ENCODE peak calls at places on chromosomes 6 and 20, in eight cellular contexts. Y is mesenteric fat pad, L is GM20000, W is A549, O is pons, S is nephron progenitor cell, U is kidney tubule cell, C is kidney glomerular epithelial cell. J is an unnamed sample.

GRCh38 chr6:156719720-156720563 is 57.2 kb upstream of the ARID1B start:
- DNase-seq in Y (peak), L (peak), W (peak), O (peak), S (peak), U (peak), C (peak), J (peak)

GRCh38 chr20:6806291-6806690 is 38.8 kb downstream of the BMP2 start:
- DNase-seq in Y (no peak), L (no peak), W (no peak), O (no peak), S (no peak), U (no peak), C (no peak), J (no peak)

GRCh38 chr6:95768539-95768938 is 191.2 kb downstream of the MANEA start:
- DNase-seq in Y (no peak), L (no peak), W (no peak), O (no peak), S (peak), U (no peak), C (no peak), J (no peak)

GRCh38 chr20:57335392-57335791 is 5.8 kb downstream of the SPO11 start:
- DNase-seq in Y (no peak), L (no peak), W (no peak), O (peak), S (no peak), U (no peak), C (peak), J (no peak)

GRCh38 chr6:41271901-41272395 is 14.5 kb downstream of the TREM1 start:
- DNase-seq in Y (peak), L (no peak), W (no peak), O (peak), S (no peak), U (no peak), C (no peak), J (peak)

GRCh38 chr20:62120990-62121775 is 1.1 kb upstream of the LSM14B start:
- DNase-seq in Y (no peak), L (no peak), W (peak), O (no peak), S (no peak), U (no peak), C (peak), J (no peak)

GRCh38 chr6:13947611-13948178 is 22.9 kb downstream of the RNF182 start:
- DNase-seq in Y (no peak), L (no peak), W (no peak), O (no peak), S (no peak), U (no peak), C (no peak), J (no peak)

GRCh38 chr6:146851837-146852236 is 253.1 kb downstream of the ADGB start:
- DNase-seq in Y (no peak), L (no peak), W (no peak), O (no peak), S (no peak), U (peak), C (peak), J (no peak)

GRCh38 chr6:34867484-34867883 is 20.4 kb downstream of the TAF11 start:
- DNase-seq in Y (no peak), L (no peak), W (no peak), O (no peak), S (no peak), U (no peak), C (no peak), J (no peak)

GRCh38 chr20:37330316-37330715 is 15.6 kb upstream of the SRC start:
- DNase-seq in Y (no peak), L (no peak), W (no peak), O (no peak), S (no peak), U (no peak), C (no peak), J (no peak)

GRCh38 chr6:70380771-70381435 is 32.4 kb upstream of the FAM135A start:
- DNase-seq in Y (no peak), L (no peak), W (no peak), O (no peak), S (no peak), U (no peak), C (no peak), J (no peak)

GRCh38 chr6:160378886-160379285 is 30.7 kb downstream of the SLC22A3 start:
- DNase-seq in Y (no peak), L (no peak), W (no peak), O (no peak), S (no peak), U (no peak), C (no peak), J (no peak)

GRCh38 chr20:36756482-36756881 is 10.6 kb upstream of the NDRG3 start:
- DNase-seq in Y (no peak), L (no peak), W (no peak), O (no peak), S (no peak), U (no peak), C (no peak), J (no peak)

GRCh38 chr20:4978050-4978918 is 23.0 kb downstream of the SLC23A2 start:
- DNase-seq in Y (no peak), L (no peak), W (no peak), O (no peak), S (no peak), U (no peak), C (no peak), J (no peak)

GRCh38 chr6:31614674-31615578 is at the start of gene AIF1:
- DNase-seq in Y (no peak), L (no peak), W (no peak), O (peak), S (no peak), U (no peak), C (no peak), J (peak)

GRCh38 chr6:17907467-17908229 is 79.8 kb downstream of the KIF13A start:
- DNase-seq in Y (no peak), L (no peak), W (peak), O (peak), S (no peak), U (peak), C (peak), J (peak)

GRCh38 chr6:3325210-3325609 is 66.5 kb downstream of the PSMG4 start:
- DNase-seq in Y (peak), L (no peak), W (no peak), O (no peak), S (no peak), U (peak), C (peak), J (no peak)

GRCh38 chr6:167152858-167153257 is 4.9 kb downstream of the GPR31 start:
- DNase-seq in Y (no peak), L (peak), W (no peak), O (no peak), S (no peak), U (no peak), C (no peak), J (no peak)

GRCh38 chr6:117487831-117488230 is 5.4 kb downstream of the DCBLD1 start:
- DNase-seq in Y (no peak), L (no peak), W (no peak), O (no peak), S (no peak), U (no peak), C (no peak), J (no peak)

GRCh38 chr6:23394699-23395098 is 731.3 kb upstream of the NRSN1 start:
- DNase-seq in Y (no peak), L (no peak), W (no peak), O (no peak), S (no peak), U (no peak), C (no peak), J (no peak)

GRCh38 chr20:41249371-41249770 is 68.2 kb downstream of the ZHX3 start:
- DNase-seq in Y (no peak), L (peak), W (no peak), O (peak), S (peak), U (peak), C (peak), J (no peak)

GRCh38 chr6:132643547-132643946 is 15.4 kb downstream of the TAAR1 start:
- DNase-seq in Y (no peak), L (no peak), W (no peak), O (no peak), S (no peak), U (no peak), C (no peak), J (no peak)

GRCh38 chr6:26163733-26164505 is 76.7 kb downstream of the HFE start:
- DNase-seq in Y (no peak), L (no peak), W (no peak), O (no peak), S (no peak), U (no peak), C (no peak), J (no peak)

GRCh38 chr6:137927777-137928218 is 60.7 kb downstream of the TNFAIP3 start:
- DNase-seq in Y (no peak), L (peak), W (no peak), O (peak), S (no peak), U (peak), C (no peak), J (peak)

GRCh38 chr20:63064310-63064709 is 57.5 kb upstream of the BHLHE23 start:
- DNase-seq in Y (peak), L (no peak), W (no peak), O (no peak), S (peak), U (no peak), C (no peak), J (peak)

GRCh38 chr6:16319813-16320532 is 81.6 kb downstream of the GMPR start:
- DNase-seq in Y (peak), L (peak), W (no peak), O (peak), S (no peak), U (peak), C (peak), J (peak)

GRCh38 chr6:36655073-36655847 is 23.3 kb upstream of the CDKN1A start:
- DNase-seq in Y (no peak), L (no peak), W (no peak), O (no peak), S (no peak), U (no peak), C (no peak), J (no peak)

GRCh38 chr6:19851273-19852089 is 14.3 kb downstream of the ID4 start:
- DNase-seq in Y (no peak), L (peak), W (peak), O (peak), S (peak), U (peak), C (peak), J (no peak)

GRCh38 chr20:64077094-64077493 is 2.2 kb downstream of the RGS19 start:
- DNase-seq in Y (no peak), L (peak), W (no peak), O (peak), S (no peak), U (no peak), C (no peak), J (no peak)

GRCh38 chr6:94372229-94372628 is 952.9 kb upstream of the EPHA7 start:
- DNase-seq in Y (no peak), L (no peak), W (no peak), O (peak), S (no peak), U (no peak), C (no peak), J (no peak)

GRCh38 chr6:158006331-158006730 is 24.7 kb downstream of the SYNJ2 start:
- DNase-seq in Y (no peak), L (no peak), W (no peak), O (no peak), S (no peak), U (no peak), C (no peak), J (no peak)